ENCODE peak calls at places on chromosomes 2 and 18, in eight cellular contexts. E, U, J, T, O, G, Q and M are unnamed samples.

GRCh38 chr2:205563646-205564045 is 118.7 kb upstream of the NRP2 start:
- DNase-seq in E (peak; percentile 37), U (no peak), J (no peak), T (no peak), O (peak; percentile 69), G (no peak), Q (no peak), M (peak; percentile 54)

GRCh38 chr2:240186191-240186725 is 45.8 kb upstream of the OTOS start:
- DNase-seq in E (no peak), U (no peak), J (no peak), T (no peak), O (peak; percentile 36), G (no peak), Q (no peak), M (no peak)

GRCh38 chr2:12202301-12202700 is 455.9 kb downstream of the LPIN1 start:
- DNase-seq in E (no peak), U (no peak), J (no peak), T (no peak), O (no peak), G (no peak), Q (no peak), M (no peak)

GRCh38 chr2:27655155-27655951 is 8.1 kb downstream of the SUPT7L start:
- DNase-seq in E (peak; percentile 29), U (no peak), J (no peak), T (no peak), O (no peak), G (no peak), Q (no peak), M (no peak)

GRCh38 chr2:72794572-72794971 is 31.3 kb downstream of the EXOC6B start:
- DNase-seq in E (no peak), U (no peak), J (no peak), T (no peak), O (no peak), G (no peak), Q (no peak), M (no peak)

GRCh38 chr18:58609536-58609993 is 19.3 kb downstream of the ALPK2 start:
- DNase-seq in E (no peak), U (no peak), J (no peak), T (no peak), O (no peak), G (no peak), Q (no peak), M (no peak)

GRCh38 chr2:241851325-241852115 is 7.2 kb downstream of the PDCD1 start:
- DNase-seq in E (no peak), U (no peak), J (no peak), T (no peak), O (peak; percentile 49), G (no peak), Q (peak; percentile 28), M (peak; percentile 42)

GRCh38 chr2:127064642-127065250 is 42.2 kb downstream of the BIN1 start:
- DNase-seq in E (peak; percentile 95), U (no peak), J (peak; percentile 92), T (no peak), O (peak; percentile 86), G (peak; percentile 12), Q (peak; percentile 68), M (peak; percentile 96)

GRCh38 chr2:207258191-207258991 is 92.6 kb upstream of the KLF7 start:
- DNase-seq in E (peak; percentile 97), U (no peak), J (peak; percentile 100), T (peak; percentile 36), O (no peak), G (no peak), Q (no peak), M (peak; percentile 57)